ENCODE peak calls at places on chromosomes 16 and 17, in seven cellular contexts. Q, B, A, J, K, Y and M are unnamed samples.

GRCh38 chr17:31561469-31562412 is 170.3 kb downstream of the RAB11FIP4 start:
- DNase-seq in Q (no peak), B (peak), A (no peak), J (no peak), K (no peak), Y (no peak), M (no peak)

GRCh38 chr17:11486726-11487310 is 111.5 kb upstream of the DNAH9 start:
- DNase-seq in Q (no peak), B (no peak), A (no peak), J (no peak), K (peak), Y (no peak), M (peak)

GRCh38 chr17:44932096-44932495 is 15.5 kb downstream of the KIF18B start:
- DNase-seq in Q (no peak), B (no peak), A (no peak), J (no peak), K (no peak), Y (no peak), M (no peak)

GRCh38 chr16:21646721-21647561 is 5.5 kb downstream of the IGSF6 start:
- DNase-seq in Q (no peak), B (no peak), A (no peak), J (peak), K (no peak), Y (no peak), M (peak)

GRCh38 chr17:65345261-65346060 is 208.3 kb downstream of the RGS9 start:
- DNase-seq in Q (no peak), B (peak), A (no peak), J (peak), K (no peak), Y (no peak), M (no peak)

GRCh38 chr17:39217734-39218369 is 7.9 kb downstream of the STAC2 start:
- DNase-seq in Q (no peak), B (no peak), A (no peak), J (no peak), K (no peak), Y (no peak), M (no peak)

GRCh38 chr17:44360826-44361225 is 2.8 kb downstream of the FAM171A2 start:
- DNase-seq in Q (no peak), B (no peak), A (peak), J (no peak), K (peak), Y (peak), M (no peak)

GRCh38 chr16:78957328-78958100 is 643.0 kb downstream of the MAF start:
- DNase-seq in Q (no peak), B (no peak), A (peak), J (no peak), K (peak), Y (peak), M (no peak)

GRCh38 chr16:22333457-22333994 is 36.3 kb downstream of the POLR3E start:
- DNase-seq in Q (no peak), B (no peak), A (no peak), J (no peak), K (no peak), Y (no peak), M (no peak)

GRCh38 chr17:7982171-7982570 is 20.2 kb upstream of the GUCY2D start:
- DNase-seq in Q (no peak), B (peak), A (no peak), J (no peak), K (no peak), Y (no peak), M (no peak)

GRCh38 chr17:1222321-1222720 is 42.5 kb upstream of the ABR start:
- DNase-seq in Q (no peak), B (peak), A (no peak), J (no peak), K (no peak), Y (no peak), M (no peak)

GRCh38 chr17:77141846-77142449 is 1.2 kb downstream of the SEC14L1 start:
- DNase-seq in Q (no peak), B (peak), A (no peak), J (no peak), K (no peak), Y (no peak), M (no peak)

GRCh38 chr17:39000021-39000601 is 32.9 kb upstream of the FBXO47 start:
- DNase-seq in Q (no peak), B (no peak), A (no peak), J (no peak), K (no peak), Y (no peak), M (no peak)

GRCh38 chr16:87704754-87705353 is 60.9 kb downstream of the KLHDC4 start:
- DNase-seq in Q (no peak), B (peak), A (no peak), J (no peak), K (no peak), Y (no peak), M (no peak)

GRCh38 chr17:77117415-77117814 is 23.4 kb upstream of the SEC14L1 start:
- DNase-seq in Q (no peak), B (peak), A (no peak), J (no peak), K (no peak), Y (no peak), M (no peak)

GRCh38 chr17:2366747-2367494 is 29.6 kb downstream of the SGSM2 start:
- DNase-seq in Q (peak), B (no peak), A (peak), J (no peak), K (peak), Y (no peak), M (no peak)

GRCh38 chr17:64171041-64171440 is 41.1 kb upstream of the ERN1 start:
- DNase-seq in Q (peak), B (peak), A (no peak), J (no peak), K (no peak), Y (no peak), M (no peak)

GRCh38 chr17:18309202-18309601 is 5.6 kb downstream of the TOP3A start:
- DNase-seq in Q (no peak), B (no peak), A (no peak), J (no peak), K (no peak), Y (no peak), M (no peak)

GRCh38 chr17:74211141-74211928 is 2.0 kb upstream of the TTYH2 start:
- DNase-seq in Q (no peak), B (peak), A (no peak), J (no peak), K (peak), Y (no peak), M (no peak)

GRCh38 chr17:59620518-59621259 is 994 bp downstream of the CLTC start:
- DNase-seq in Q (peak), B (no peak), A (no peak), J (peak), K (peak), Y (peak), M (no peak)

GRCh38 chr17:21375162-21375560 is 996 bp upstream of the KCNJ12 start:
- DNase-seq in Q (no peak), B (no peak), A (no peak), J (no peak), K (no peak), Y (no peak), M (no peak)

GRCh38 chr16:51151951-51152663 is 1.0 kb upstream of the SALL1 start:
- DNase-seq in Q (peak), B (peak), A (peak), J (no peak), K (peak), Y (peak), M (no peak)

GRCh38 chr17:40763752-40764151 is 8.2 kb downstream of the KRT26 start:
- DNase-seq in Q (no peak), B (no peak), A (no peak), J (no peak), K (no peak), Y (no peak), M (no peak)

GRCh38 chr16:87618216-87618615 is 15.9 kb downstream of the JPH3 start:
- DNase-seq in Q (no peak), B (no peak), A (no peak), J (no peak), K (no peak), Y (no peak), M (no peak)

GRCh38 chr17:45147102-45147580 is 1.1 kb upstream of the HEXIM1 start:
- DNase-seq in Q (no peak), B (peak), A (peak), J (no peak), K (peak), Y (no peak), M (no peak)

GRCh38 chr16:49599281-49599680 is 225.7 kb downstream of the C16orf78 start:
- DNase-seq in Q (no peak), B (no peak), A (no peak), J (no peak), K (no peak), Y (no peak), M (peak)

GRCh38 chr17:77677210-77677609 is 281.3 kb upstream of the TNRC6C start:
- DNase-seq in Q (no peak), B (no peak), A (no peak), J (no peak), K (no peak), Y (no peak), M (no peak)

GRCh38 chr16:14151256-14152030 is 80.3 kb downstream of the MRTFB start:
- DNase-seq in Q (peak), B (no peak), A (no peak), J (no peak), K (no peak), Y (no peak), M (no peak)

GRCh38 chr17:74987909-74988711 is 678 bp downstream of the CDR2L start:
- DNase-seq in Q (peak), B (peak), A (peak), J (no peak), K (peak), Y (peak), M (peak)

GRCh38 chr17:34644941-34645550 is 65.7 kb downstream of the TMEM132E start:
- DNase-seq in Q (no peak), B (no peak), A (no peak), J (no peak), K (no peak), Y (no peak), M (no peak)

GRCh38 chr16:30051518-30051917 is 14.0 kb upstream of the ALDOA start:
- DNase-seq in Q (no peak), B (peak), A (no peak), J (no peak), K (no peak), Y (no peak), M (no peak)

GRCh38 chr17:78865682-78866390 is 25.2 kb upstream of the USP36 start:
- DNase-seq in Q (peak), B (peak), A (peak), J (peak), K (peak), Y (peak), M (peak)

GRCh38 chr16:4015275-4015990 is 100.8 kb downstream of the ADCY9 start:
- DNase-seq in Q (peak), B (peak), A (no peak), J (no peak), K (no peak), Y (no peak), M (no peak)

GRCh38 chr16:75457485-75458021 is 6.9 kb downstream of the TMEM170A start:
- DNase-seq in Q (no peak), B (no peak), A (no peak), J (no peak), K (no peak), Y (no peak), M (no peak)
- H3K27ac ChIP-seq in Q (no peak), B (no peak), A (no peak), J (no peak), K (no peak), Y (no peak), M (no peak)

DNA sequence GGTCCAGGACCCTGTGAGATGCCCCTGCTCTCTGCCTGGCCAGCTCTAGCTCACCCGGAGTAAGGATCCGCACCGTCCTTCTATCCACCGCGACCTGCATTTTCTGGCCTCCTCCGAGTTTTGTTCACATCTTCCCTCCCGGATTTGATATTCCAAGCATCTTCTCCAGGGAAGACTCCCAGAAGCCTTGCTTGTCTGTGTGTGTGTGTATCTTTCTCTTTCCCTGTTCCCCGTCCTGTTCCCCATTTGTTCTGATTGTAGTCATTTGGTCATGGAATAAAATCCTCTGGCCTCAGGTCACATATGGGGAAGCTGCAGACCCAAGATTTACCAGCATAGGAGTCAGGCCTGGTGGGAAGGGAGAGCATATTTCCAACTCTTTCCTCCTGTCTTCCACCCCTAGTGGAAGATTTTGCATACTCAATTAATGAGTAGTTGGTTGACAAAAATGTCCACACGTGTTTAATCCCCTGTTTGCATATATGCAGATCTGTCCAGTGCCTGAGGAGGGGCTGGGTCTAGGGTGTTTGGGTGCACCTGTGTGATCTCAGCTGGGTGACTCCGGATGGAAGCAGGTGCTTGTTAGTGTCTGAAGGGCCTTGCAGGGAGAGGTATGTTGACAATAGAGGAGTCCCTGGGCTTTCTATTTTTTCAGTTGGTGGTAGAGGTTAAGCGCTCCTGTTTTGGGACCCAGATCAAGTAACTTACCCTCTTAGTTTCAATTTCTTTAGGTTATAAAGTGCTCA is 1.9 kb downstream of the PRAC1 start:
- DNase-seq in Q (no peak), B (no peak), A (no peak), J (no peak), K (peak), Y (no peak), M (no peak)
- TF ChIP-seq CTCF in Q (no peak), B (no peak), A (no peak), J (no peak), K (no peak), Y (no peak), M (no peak)

DNA sequence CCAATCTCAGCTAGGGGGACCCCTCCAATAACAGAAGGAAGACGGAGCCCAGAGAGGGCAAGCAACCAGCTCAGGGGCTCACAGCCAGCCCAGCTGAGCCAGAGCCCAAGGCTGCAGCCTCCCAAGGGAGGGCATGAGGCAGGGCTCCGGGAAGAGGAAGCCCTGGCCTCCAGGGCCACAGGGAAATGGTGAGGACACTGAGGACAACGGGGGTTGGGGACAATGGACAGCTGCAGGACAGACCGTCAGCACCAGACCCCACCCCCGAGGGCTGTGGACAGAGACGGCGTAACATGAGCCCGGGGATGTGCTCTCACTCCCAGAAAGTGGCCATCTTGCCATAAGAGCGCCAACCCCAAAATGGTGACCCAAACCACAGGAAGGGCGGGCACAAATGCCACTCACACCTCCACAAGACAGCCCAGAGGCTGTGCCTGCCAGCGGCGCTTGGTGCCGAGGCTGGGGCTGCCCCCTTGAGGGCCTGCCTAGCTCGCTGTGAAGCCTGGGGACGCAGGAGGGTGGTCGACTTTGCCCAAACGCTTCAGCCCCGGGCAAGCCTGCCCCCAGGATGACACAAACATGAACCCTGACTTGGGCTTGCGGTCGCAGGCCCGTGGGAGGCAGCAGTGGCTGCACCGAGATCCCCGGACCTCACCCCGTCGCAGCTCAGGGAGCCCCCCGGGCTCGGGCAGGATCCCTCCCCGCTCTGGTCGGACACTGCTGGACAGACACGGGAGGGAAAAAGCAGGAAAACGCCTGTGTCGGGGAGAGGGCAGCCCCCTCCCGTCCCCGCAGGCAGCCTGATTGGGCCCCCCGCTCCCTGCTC is 10.5 kb downstream of the PIMREG start:
- DNase-seq in Q (no peak), B (no peak), A (peak), J (peak), K (peak), Y (no peak), M (no peak)
- H3K4me3 ChIP-seq in Q (no peak), B (no peak), A (no peak), J (peak), K (peak), Y (peak), M (peak)

GRCh38 chr17:16584273-16584995 is 15.4 kb upstream of the ZNF287 start:
- DNase-seq in Q (peak), B (peak), A (peak), J (peak), K (peak), Y (peak), M (peak)
- H3K27ac ChIP-seq in Q (peak), B (no peak), A (no peak), J (peak), K (no peak), Y (no peak), M (peak)

DNA sequence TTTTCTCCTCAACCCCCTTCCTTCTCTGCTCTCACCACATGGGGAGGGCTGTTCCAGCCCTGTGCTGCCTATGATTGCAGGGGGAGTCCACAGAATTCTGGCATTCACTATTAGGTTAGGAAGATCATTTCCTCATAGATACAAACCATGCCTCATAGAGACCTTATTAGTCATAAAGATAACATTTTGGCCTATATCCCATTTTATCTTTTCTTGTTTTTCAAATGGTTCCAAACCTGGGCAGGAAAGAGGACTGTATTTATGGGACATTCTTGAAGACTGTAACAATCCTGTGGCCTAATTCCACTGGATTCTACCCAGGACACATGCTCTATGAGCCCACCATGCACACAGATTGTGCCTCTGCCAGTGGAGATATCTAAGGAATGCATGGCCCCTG is 51.7 kb downstream of the ASIC2 start:
- DNase-seq in Q (peak), B (peak), A (no peak), J (no peak), K (no peak), Y (no peak), M (no peak)
- TF ChIP-seq CTCF in Q (no peak), B (no peak), A (no peak), J (no peak), K (no peak), Y (no peak), M (no peak)